ENCODE peak calls at places on chromosomes 4 and X, in seven cellular contexts. Z is lower lobe of right lung; V is stomach; G is tibial artery; X is PC-9; Q is CD4-positive, CD25-positive, alpha-beta regulatory T cell; L is suprapubic skin. W is an unnamed sample. For H3K4me1, the result is how much of the 10 kb centered on the place peaks cover.

GRCh38 chrX:154028502-154029184 is 8.9 kb upstream of the IRAK1 start:
- DNase-seq in Z (no peak), V (no peak), G (no peak), X (no peak), Q (no peak), L (no peak), W (no peak)

GRCh38 chrX:107825698-107826285 is at the start of gene MID2:
- DNase-seq in Z (peak), V (peak), G (peak), X (peak), Q (peak), L (peak), W (peak)

GRCh38 chrX:47514553-47515235 is 31.7 kb upstream of the ZNF41 start:
- DNase-seq in Z (no peak), V (no peak), G (no peak), X (peak), Q (no peak), L (no peak), W (no peak)

GRCh38 chr4:173257732-173258717 is 76.1 kb downstream of the HMGB2 start:
- DNase-seq in Z (peak), V (peak), G (peak), X (peak), Q (peak), L (no peak), W (peak)

GRCh38 chrX:1392376-1393130 is 640 bp upstream of the SLC25A6 start:
- DNase-seq in Z (no peak), V (peak), G (peak), X (no peak), Q (no peak), L (no peak), W (no peak)

GRCh38 chr4:112234952-112235609 is 3.5 kb downstream of the AP1AR start:
- DNase-seq in Z (no peak), V (peak), G (peak), X (peak), Q (peak), L (no peak), W (peak)

GRCh38 chrX:143754183-143754582 is 33.6 kb upstream of the SPANXN2 start:
- DNase-seq in Z (no peak), V (no peak), G (no peak), X (no peak), Q (no peak), L (no peak), W (no peak)

GRCh38 chr4:103067841-103068547 is 8.6 kb downstream of the SLC9B2 start:
- DNase-seq in Z (no peak), V (no peak), G (no peak), X (no peak), Q (no peak), L (no peak), W (no peak)

GRCh38 chr4:39834269-39834668 is 136.3 kb downstream of the UBE2K start:
- DNase-seq in Z (no peak), V (no peak), G (no peak), X (no peak), Q (no peak), L (no peak), W (no peak)

GRCh38 chr4:40506066-40506465 is 123.6 kb downstream of the RBM47 start:
- DNase-seq in Z (no peak), V (no peak), G (no peak), X (peak), Q (no peak), L (no peak), W (no peak)

GRCh38 chr4:81136161-81136910 is 78.7 kb downstream of the PRKG2 start:
- DNase-seq in Z (no peak), V (no peak), G (no peak), X (no peak), Q (no peak), L (no peak), W (no peak)

GRCh38 chr4:165131247-165131832 is 18.7 kb upstream of the TMEM192 start:
- DNase-seq in Z (no peak), V (peak), G (no peak), X (peak), Q (peak), L (no peak), W (peak)

GRCh38 chr4:185255868-185256267 is 46.5 kb downstream of the SNX25 start:
- DNase-seq in Z (no peak), V (no peak), G (no peak), X (no peak), Q (peak), L (no peak), W (no peak)

GRCh38 chrX:72137846-72138455 is 6.2 kb upstream of the RTL5 start:
- DNase-seq in Z (no peak), V (no peak), G (no peak), X (no peak), Q (no peak), L (no peak), W (no peak)

GRCh38 chrX:94401426-94401825 is 727.4 kb downstream of the FAM133A start:
- DNase-seq in Z (no peak), V (peak), G (no peak), X (no peak), Q (no peak), L (no peak), W (no peak)

GRCh38 chrX:67619253-67619652 is 75.4 kb downstream of the AR start:
- DNase-seq in Z (no peak), V (no peak), G (no peak), X (peak), Q (no peak), L (no peak), W (no peak)

GRCh38 chr4:151688003-151688784 is 72.6 kb downstream of the GATB start:
- DNase-seq in Z (no peak), V (no peak), G (no peak), X (no peak), Q (no peak), L (no peak), W (no peak)

GRCh38 chr4:19403786-19404185 is 847.9 kb upstream of the SLIT2 start:
- DNase-seq in Z (no peak), V (no peak), G (no peak), X (no peak), Q (no peak), L (no peak), W (no peak)

GRCh38 chr4:27148211-27148895 is 287.7 kb downstream of the STIM2 start:
- DNase-seq in Z (no peak), V (no peak), G (no peak), X (no peak), Q (no peak), L (no peak), W (no peak)

GRCh38 chr4:15501941-15502340 is 32.3 kb downstream of the CC2D2A start:
- DNase-seq in Z (no peak), V (no peak), G (no peak), X (no peak), Q (no peak), L (no peak), W (no peak)

GRCh38 chr4:27763830-27764525 is 903.3 kb downstream of the STIM2 start:
- DNase-seq in Z (no peak), V (no peak), G (no peak), X (no peak), Q (no peak), L (no peak), W (no peak)

GRCh38 chr4:141131738-141132688 is 1.3 kb downstream of the RNF150 start:
- DNase-seq in Z (no peak), V (no peak), G (peak), X (no peak), Q (no peak), L (peak), W (no peak)

GRCh38 chr4:138405439-138405838 is 163.3 kb upstream of the SLC7A11 start:
- DNase-seq in Z (no peak), V (no peak), G (no peak), X (peak), Q (no peak), L (no peak), W (no peak)

GRCh38 chrX:86002076-86002896 is 45.1 kb downstream of the CHM start:
- DNase-seq in Z (peak), V (peak), G (no peak), X (peak), Q (peak), L (no peak), W (no peak)

GRCh38 chr4:140935259-140935658 is 179.1 kb upstream of the TBC1D9 start:
- DNase-seq in Z (no peak), V (no peak), G (no peak), X (no peak), Q (no peak), L (no peak), W (no peak)

GRCh38 chrX:125193921-125194320 is 125.8 kb upstream of the TEX13C start:
- DNase-seq in Z (no peak), V (no peak), G (no peak), X (no peak), Q (no peak), L (no peak), W (no peak)

GRCh38 chrX:125203737-125204578 is 115.7 kb upstream of the TEX13C start:
- DNase-seq in Z (peak), V (no peak), G (peak), X (no peak), Q (no peak), L (peak), W (no peak)

GRCh38 chrX:125203379-125203736 is 116.3 kb upstream of the TEX13C start:
- DNase-seq in Z (no peak), V (no peak), G (peak), X (peak), Q (no peak), L (peak), W (no peak)

GRCh38 chrX:125202486-125203378 is 116.9 kb upstream of the TEX13C start:
- DNase-seq in Z (no peak), V (no peak), G (no peak), X (peak), Q (no peak), L (no peak), W (no peak)

DNA sequence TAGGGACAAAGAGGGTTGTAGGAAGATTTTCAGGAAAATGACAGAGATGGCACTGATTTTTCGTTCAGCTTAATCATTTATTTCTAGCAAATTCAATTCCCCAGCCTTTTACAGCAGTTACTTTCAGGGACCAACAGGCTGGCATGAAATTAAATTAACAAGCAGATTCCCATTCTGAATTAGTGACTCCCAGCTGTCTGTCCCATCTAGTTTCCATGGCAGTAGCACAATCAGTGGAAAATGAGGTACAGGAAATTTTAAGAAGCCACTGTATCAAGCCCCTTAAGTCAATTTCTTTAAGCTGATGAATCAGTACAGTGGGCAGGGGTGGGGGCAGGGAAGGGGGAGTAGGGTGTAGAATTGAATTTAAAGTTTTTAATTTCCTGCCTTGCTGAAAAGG is 121.1 kb upstream of the TEX13C start:
- DNase-seq in Z (no peak), V (no peak), G (no peak), X (no peak), Q (no peak), L (no peak), W (no peak)
- H3K4me3 ChIP-seq in Z (no peak), V (no peak), G (no peak), X (no peak), Q (no peak), L (no peak), W (no peak)

GRCh38 chrX:22128961-22129360 is 96.8 kb downstream of the PHEX start:
- DNase-seq in Z (no peak), V (no peak), G (no peak), X (no peak), Q (no peak), L (no peak), W (no peak)
- H3K4me1 ChIP-seq in Z (under half), V (under half), G (under half), X (under half), Q (under half), L (under half), W (under half)

GRCh38 chr4:55409468-55410171 is 13.9 kb downstream of the TMEM165 start:
- DNase-seq in Z (no peak), V (no peak), G (no peak), X (no peak), Q (peak), L (no peak), W (no peak)
- H3K4me3 ChIP-seq in Z (no peak), V (no peak), G (peak), X (no peak), Q (no peak), L (no peak), W (no peak)

GRCh38 chr4:87939978-87940690 is 35.4 kb upstream of the SPP1 start:
- DNase-seq in Z (no peak), V (no peak), G (no peak), X (no peak), Q (no peak), L (no peak), W (no peak)
- H3K4me1 ChIP-seq in Z (under half), V (under half), G (under half), X (under half), Q (under half), L (under half), W (under half)

W was measured in CD8-positive, alpha-beta T cell.